ENCODE peak calls at places on chromosomes 1 and 21, in five cellular contexts. K is astrocyte; V is upper lobe of right lung; O is CD4-positive, alpha-beta memory T cell; Z is cardiac muscle cell. J is an unnamed sample. For H3K4me1 and H3K36me3, the result is how much of the 10 kb centered on the place peaks cover.

GRCh38 chr21:44817914-44818635 is at the start of gene SUMO3:
- DNase-seq in K (peak), V (peak), O (peak), Z (peak), J (peak)

GRCh38 chr1:10756842-10757241 is 39.6 kb downstream of the CASZ1 start:
- DNase-seq in K (no peak), V (no peak), O (no peak), Z (no peak), J (no peak)

GRCh38 chr1:174742805-174743653 is 256.7 kb upstream of the CACYBP start:
- DNase-seq in K (peak), V (no peak), O (no peak), Z (no peak), J (no peak)

GRCh38 chr1:29753771-29754607 is 517.7 kb downstream of the PTPRU start:
- DNase-seq in K (no peak), V (no peak), O (no peak), Z (no peak), J (no peak)

GRCh38 chr1:85200367-85200869 is 398 bp downstream of the SYDE2 start:
- DNase-seq in K (no peak), V (no peak), O (peak), Z (no peak), J (peak)

GRCh38 chr1:229342902-229343587 is at the start of gene CCSAP:
- DNase-seq in K (peak), V (peak), O (peak), Z (peak), J (no peak)

GRCh38 chr1:241857131-241857530 is 9.1 kb downstream of the EXO1 start:
- DNase-seq in K (no peak), V (no peak), O (no peak), Z (no peak), J (no peak)

GRCh38 chr1:35570589-35571137 is 2.5 kb upstream of the TFAP2E start:
- DNase-seq in K (peak), V (peak), O (no peak), Z (no peak), J (no peak)

GRCh38 chr1:1862905-1863547 is 27.9 kb downstream of the GNB1 start:
- DNase-seq in K (no peak), V (no peak), O (no peak), Z (no peak), J (no peak)

GRCh38 chr21:36203603-36203889 is 46.9 kb downstream of the DOP1B start:
- DNase-seq in K (peak), V (no peak), O (no peak), Z (peak), J (no peak)

GRCh38 chr1:159916240-159917051 is 8.9 kb downstream of the TAGLN2 start:
- DNase-seq in K (peak), V (peak), O (no peak), Z (peak), J (no peak)
- H3K4me1 ChIP-seq in K (half or more), V (half or more), O (half or more), Z (under half), J (under half)

GRCh38 chr1:15546641-15547040 is 20.0 kb downstream of the DNAJC16 start:
- DNase-seq in K (no peak), V (no peak), O (no peak), Z (no peak), J (no peak)

GRCh38 chr1:15550573-15550972 is 23.9 kb downstream of the DNAJC16 start:
- DNase-seq in K (no peak), V (no peak), O (no peak), Z (no peak), J (no peak)
- H3K36me3 ChIP-seq in K (under half), V (half or more), O (under half), Z (under half), J (under half)

GRCh38 chr1:54314691-54315455 is 91.3 kb downstream of the SSBP3 start:
- DNase-seq in K (no peak), V (no peak), O (no peak), Z (no peak), J (no peak)

GRCh38 chr1:54310439-54311328 is 95.5 kb downstream of the SSBP3 start:
- DNase-seq in K (peak), V (no peak), O (no peak), Z (peak), J (no peak)

GRCh38 chr1:54311506-54311905 is 94.7 kb downstream of the SSBP3 start:
- DNase-seq in K (no peak), V (no peak), O (no peak), Z (no peak), J (no peak)

GRCh38 chr1:54309631-54310366 is 96.4 kb downstream of the SSBP3 start:
- DNase-seq in K (no peak), V (no peak), O (no peak), Z (no peak), J (no peak)

DNA sequence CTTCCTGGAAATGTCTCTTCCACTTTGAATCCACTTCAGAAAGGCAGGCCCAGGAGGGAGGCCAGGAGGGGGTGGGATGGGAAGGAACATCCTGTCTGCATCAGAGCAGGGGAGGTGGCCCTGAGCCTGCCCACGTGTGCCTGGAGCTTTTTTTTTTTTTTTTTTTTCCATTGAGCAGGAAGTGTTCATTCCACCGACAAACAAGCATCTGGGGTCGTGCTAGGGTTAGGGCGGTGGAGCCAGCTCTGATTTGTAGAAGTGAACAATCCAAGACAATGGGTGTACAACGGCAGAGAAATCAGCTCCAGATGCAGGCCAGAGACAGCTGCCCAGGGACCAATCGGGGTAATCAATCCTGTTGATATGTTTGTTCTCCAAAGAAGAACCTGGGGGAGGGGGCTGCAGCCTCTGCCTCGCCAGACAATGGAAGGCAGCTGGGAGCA is 93.3 kb downstream of the SSBP3 start:
- DNase-seq in K (peak), V (no peak), O (no peak), Z (peak), J (no peak)
- H3K4me3 ChIP-seq in K (no peak), V (no peak), O (no peak), Z (no peak), J (no peak)

GRCh38 chr1:47479664-47480063 is 41.8 kb downstream of the FOXD2 start:
- DNase-seq in K (no peak), V (no peak), O (no peak), Z (no peak), J (no peak)

GRCh38 chr1:47474278-47475193 is 36.7 kb downstream of the FOXD2 start:
- DNase-seq in K (no peak), V (no peak), O (no peak), Z (no peak), J (no peak)

GRCh38 chr1:47477595-47478080 is 39.8 kb downstream of the FOXD2 start:
- DNase-seq in K (no peak), V (no peak), O (no peak), Z (no peak), J (no peak)

GRCh38 chr1:47481936-47482335 is 44.1 kb downstream of the FOXD2 start:
- DNase-seq in K (no peak), V (no peak), O (no peak), Z (no peak), J (no peak)

GRCh38 chr1:47478090-47478489 is 40.2 kb downstream of the FOXD2 start:
- DNase-seq in K (no peak), V (peak), O (no peak), Z (peak), J (no peak)
- H3K4me1 ChIP-seq in K (under half), V (under half), O (under half), Z (under half), J (under half)

DNA sequence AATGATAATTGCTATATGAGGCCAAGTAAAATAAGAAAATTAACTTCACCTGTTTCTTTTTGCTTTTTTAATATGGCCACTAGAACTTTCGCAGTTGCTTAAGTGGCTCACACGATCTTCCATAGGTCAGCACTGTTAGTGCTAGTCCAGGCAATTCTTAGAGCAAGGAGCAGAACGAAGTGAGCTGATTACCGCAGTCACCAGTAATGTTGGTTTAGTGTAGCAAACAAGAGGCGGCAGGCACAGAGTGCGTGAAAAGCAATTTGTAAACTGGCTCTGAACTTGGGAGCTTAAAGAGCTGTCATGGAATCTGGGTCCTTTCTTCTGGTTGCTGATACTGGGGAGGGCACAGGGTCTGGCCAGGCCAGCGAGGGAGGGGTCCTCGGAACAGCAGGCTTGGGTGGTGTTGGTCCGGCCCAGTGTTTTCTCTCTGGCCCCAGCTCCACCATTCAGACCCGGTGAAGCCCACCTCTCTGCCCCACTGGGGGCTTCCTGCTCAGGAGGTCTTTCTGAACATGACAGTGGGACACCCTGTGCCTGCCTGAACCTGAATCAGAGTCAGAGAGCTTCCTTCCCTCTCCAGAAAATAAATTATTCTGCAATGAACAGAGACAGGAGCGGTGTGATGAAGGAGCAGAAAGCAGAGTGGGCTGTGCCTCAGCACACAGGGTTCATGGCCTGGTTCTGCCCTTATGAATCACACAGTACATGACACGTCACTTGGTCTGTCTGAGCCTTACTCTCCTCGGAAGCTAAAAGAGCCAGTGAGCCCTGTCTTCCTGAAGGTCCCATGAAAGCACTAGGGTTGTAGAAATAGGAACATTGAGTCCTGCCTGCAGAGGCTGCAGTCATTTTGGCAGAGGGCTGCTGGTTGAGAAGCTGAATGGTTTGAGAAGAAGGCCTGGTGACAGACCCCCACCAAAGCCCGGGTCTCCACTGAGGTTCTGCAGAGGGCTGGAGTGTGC is 11.9 kb downstream of the ETS2 start:
- DNase-seq in K (peak), V (no peak), O (no peak), Z (peak), J (no peak)
- H3K36me3 ChIP-seq in K (half or more), V (half or more), O (half or more), Z (half or more), J (half or more)

GRCh38 chr1:8693092-8693491 is 124.3 kb downstream of the RERE start:
- DNase-seq in K (no peak), V (no peak), O (no peak), Z (no peak), J (no peak)

GRCh38 chr1:8690253-8690525 is 127.3 kb downstream of the RERE start:
- DNase-seq in K (no peak), V (no peak), O (no peak), Z (no peak), J (no peak)

GRCh38 chr1:8687539-8687938 is 129.9 kb downstream of the RERE start:
- DNase-seq in K (no peak), V (no peak), O (no peak), Z (no peak), J (no peak)

GRCh38 chr1:8689431-8690252 is 127.8 kb downstream of the RERE start:
- DNase-seq in K (no peak), V (no peak), O (no peak), Z (no peak), J (no peak)

DNA sequence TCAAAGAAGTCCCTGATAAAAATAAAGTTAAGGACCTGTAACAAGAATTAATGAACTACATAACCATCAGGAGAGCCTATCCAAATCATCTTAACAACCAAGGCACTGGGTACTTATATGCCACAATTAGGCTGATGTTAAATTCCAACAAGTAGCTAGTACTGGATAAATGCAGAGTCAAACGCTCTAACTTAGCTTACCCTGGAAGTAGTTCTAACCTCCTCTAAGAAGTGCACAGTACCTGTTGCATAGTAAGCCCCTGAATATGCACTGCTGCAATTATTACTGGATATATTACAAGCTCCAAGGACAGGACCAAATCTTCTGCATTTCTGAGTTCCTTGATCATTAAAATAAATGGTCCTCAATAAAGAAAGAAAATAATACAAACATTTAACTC is 125.8 kb downstream of the RERE start:
- DNase-seq in K (no peak), V (no peak), O (no peak), Z (no peak), J (no peak)
- H3K4me3 ChIP-seq in K (no peak), V (no peak), O (no peak), Z (no peak), J (no peak)

DNA sequence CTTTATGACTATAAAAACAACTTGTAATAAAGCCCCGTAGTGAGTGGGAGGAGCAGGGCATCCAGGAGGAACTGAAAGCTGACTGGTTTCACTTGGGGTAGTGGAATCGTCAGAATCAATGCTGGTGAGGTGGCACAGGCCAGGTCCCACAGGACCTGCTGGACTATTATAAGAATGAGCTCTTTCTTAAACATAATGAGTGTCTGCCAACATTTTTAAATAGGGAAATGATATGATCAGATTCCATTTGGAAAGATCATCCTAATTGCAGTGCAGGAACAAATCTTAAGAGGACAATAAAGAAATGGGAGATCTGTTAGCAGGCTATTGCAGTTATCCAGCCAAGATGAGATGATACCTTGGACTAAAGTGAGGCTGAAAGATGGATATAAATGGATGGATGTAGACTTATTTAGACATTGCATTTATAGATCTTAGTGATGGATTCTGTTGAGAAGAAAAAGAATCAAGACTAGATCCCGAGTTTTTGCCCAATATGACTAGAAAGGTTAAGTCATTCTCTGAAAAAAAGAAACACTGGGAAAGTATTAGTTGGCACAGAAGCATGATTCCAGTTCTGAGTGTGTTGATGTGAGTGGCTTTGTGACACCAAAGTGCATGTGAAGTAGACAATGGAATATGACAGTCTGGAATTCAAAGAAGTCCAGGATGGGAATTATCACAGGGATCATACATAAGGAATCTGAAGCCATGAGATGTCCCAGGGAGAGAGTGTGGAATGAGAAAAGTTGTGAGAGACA is 153.3 kb upstream of the SGIP1 start:
- DNase-seq in K (no peak), V (no peak), O (no peak), Z (no peak), J (no peak)
- H3K4me1 ChIP-seq in K (under half), V (under half), O (under half), Z (under half), J (under half)

GRCh38 chr1:178921499-178921898 is 50.6 kb upstream of the ANGPTL1 start:
- DNase-seq in K (no peak), V (no peak), O (no peak), Z (no peak), J (no peak)

GRCh38 chr1:178919581-178919980 is 48.7 kb upstream of the ANGPTL1 start:
- DNase-seq in K (no peak), V (no peak), O (no peak), Z (no peak), J (no peak)

GRCh38 chr1:178926046-178926445 is 55.2 kb upstream of the ANGPTL1 start:
- DNase-seq in K (no peak), V (no peak), O (no peak), Z (no peak), J (no peak)

GRCh38 chr1:178927003-178927402 is 56.1 kb upstream of the ANGPTL1 start:
- DNase-seq in K (no peak), V (no peak), O (no peak), Z (no peak), J (no peak)

GRCh38 chr1:178923512-178923911 is 52.6 kb upstream of the ANGPTL1 start:
- DNase-seq in K (no peak), V (no peak), O (no peak), Z (no peak), J (no peak)
- H3K36me3 ChIP-seq in K (under half), V (under half), O (under half), Z (under half), J (under half)

GRCh38 chr1:226185153-226186036 is 1.1 kb downstream of the ACBD3 start:
- DNase-seq in K (peak), V (no peak), O (no peak), Z (peak), J (no peak)
- H3K4me3 ChIP-seq in K (peak), V (peak), O (peak), Z (peak), J (peak)

GRCh38 chr1:165902565-165902964 is 75.2 kb downstream of the UCK2 start:
- DNase-seq in K (no peak), V (no peak), O (no peak), Z (no peak), J (no peak)

GRCh38 chr1:165898837-165899236 is 71.4 kb downstream of the UCK2 start:
- DNase-seq in K (peak), V (no peak), O (no peak), Z (peak), J (no peak)

GRCh38 chr1:165897326-165898303 is 70.2 kb downstream of the UCK2 start:
- DNase-seq in K (no peak), V (no peak), O (no peak), Z (peak), J (no peak)

GRCh38 chr1:165900576-165901380 is 73.4 kb downstream of the UCK2 start:
- DNase-seq in K (no peak), V (no peak), O (no peak), Z (peak), J (no peak)

DNA sequence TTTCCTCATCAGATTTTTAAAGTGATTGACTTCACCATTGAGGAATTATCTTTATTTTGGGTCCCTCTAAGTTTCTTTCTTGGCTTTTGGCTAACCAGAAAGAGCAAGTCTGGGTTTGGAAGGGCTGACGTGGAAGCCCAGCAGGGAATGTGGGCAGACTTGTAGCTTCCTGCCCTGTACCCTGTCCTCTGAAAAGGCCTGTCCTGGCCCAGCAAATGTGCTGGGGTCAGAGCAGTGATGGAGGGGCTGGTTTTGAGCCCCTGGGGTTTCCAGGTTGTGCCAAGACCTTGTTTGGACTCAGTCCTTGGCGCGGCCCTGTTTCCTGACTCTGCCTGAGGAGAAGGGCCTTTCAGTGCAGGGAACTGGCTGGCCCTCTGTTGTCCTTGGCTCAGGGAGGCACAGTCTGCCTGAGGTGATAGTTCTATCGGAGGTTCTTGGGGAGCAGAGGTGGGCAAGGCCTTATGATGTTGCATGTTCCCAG is 72.1 kb downstream of the UCK2 start:
- DNase-seq in K (peak), V (no peak), O (no peak), Z (no peak), J (no peak)
- H3K4me1 ChIP-seq in K (half or more), V (under half), O (under half), Z (under half), J (under half)

J was measured in CD8-positive, alpha-beta memory T cell.